ENCODE peak calls at places on chromosomes 6 and 20, in seven cellular contexts. R is fibroblast of lung, C is colonic mucosa, Y is IMR-90, Q is GM23248, P is kidney, F is neuronal stem cell. I is an unnamed sample. For H3K36me3 and H3K4me1, the result is how much of the 10 kb centered on the place peaks cover.

GRCh38 chr6:143724876-143725275 is 47.1 kb downstream of the PHACTR2 start:
- DNase-seq in F (no peak), P (no peak), Q (no peak), C (no peak), R (no peak), Y (no peak), I (no peak)

GRCh38 chr20:43065299-43065698 is 124.4 kb downstream of the PTPRT start:
- DNase-seq in Q (no peak), C (no peak), Y (no peak), R (no peak), F (no peak), P (no peak), I (no peak)

GRCh38 chr6:46271107-46271506 is 100.3 kb upstream of the ENPP5 start:
- DNase-seq in Q (no peak), P (no peak), F (no peak), Y (no peak), R (no peak), C (no peak), I (no peak)

GRCh38 chr20:32051720-32052089 is 337 bp upstream of the HCK start:
- DNase-seq in F (no peak), C (no peak), Y (no peak), R (no peak), P (no peak), Q (no peak), I (no peak)

GRCh38 chr6:139378882-139379341 is 4.5 kb upstream of the CITED2 start:
- DNase-seq in R (peak), Y (peak), P (no peak), Q (peak), C (no peak), F (no peak), I (no peak)

GRCh38 chr6:103699770-103700169 is 1159.9 kb downstream of the HACE1 start:
- DNase-seq in Y (no peak), Q (no peak), C (no peak), P (no peak), F (no peak), R (no peak), I (no peak)

GRCh38 chr6:109000289-109000688 is 94.4 kb downstream of the SESN1 start:
- DNase-seq in R (no peak), Q (no peak), C (no peak), P (no peak), Y (no peak), F (no peak), I (peak)

GRCh38 chr20:21509597-21510331 is 4.1 kb downstream of the NKX2-2 start:
- DNase-seq in Q (peak), R (peak), P (no peak), C (no peak), F (no peak), Y (peak), I (no peak)

GRCh38 chr6:1987640-1988039 is 257.8 kb downstream of the GMDS start:
- DNase-seq in R (peak), F (no peak), Y (peak), C (no peak), Q (peak), P (no peak), I (peak)

GRCh38 chr20:6094565-6094964 is 28.3 kb downstream of the FERMT1 start:
- DNase-seq in F (no peak), P (no peak), C (peak), R (no peak), Q (no peak), Y (no peak), I (no peak)

GRCh38 chr6:41051873-41052272 is 1.1 kb upstream of the APOBEC2 start:
- DNase-seq in Q (no peak), C (no peak), F (no peak), Y (no peak), P (no peak), R (no peak), I (no peak)
- H3K36me3 ChIP-seq in Q (under half), C (under half), F (under half), Y (under half), P (under half), R (under half), I (under half)

DNA sequence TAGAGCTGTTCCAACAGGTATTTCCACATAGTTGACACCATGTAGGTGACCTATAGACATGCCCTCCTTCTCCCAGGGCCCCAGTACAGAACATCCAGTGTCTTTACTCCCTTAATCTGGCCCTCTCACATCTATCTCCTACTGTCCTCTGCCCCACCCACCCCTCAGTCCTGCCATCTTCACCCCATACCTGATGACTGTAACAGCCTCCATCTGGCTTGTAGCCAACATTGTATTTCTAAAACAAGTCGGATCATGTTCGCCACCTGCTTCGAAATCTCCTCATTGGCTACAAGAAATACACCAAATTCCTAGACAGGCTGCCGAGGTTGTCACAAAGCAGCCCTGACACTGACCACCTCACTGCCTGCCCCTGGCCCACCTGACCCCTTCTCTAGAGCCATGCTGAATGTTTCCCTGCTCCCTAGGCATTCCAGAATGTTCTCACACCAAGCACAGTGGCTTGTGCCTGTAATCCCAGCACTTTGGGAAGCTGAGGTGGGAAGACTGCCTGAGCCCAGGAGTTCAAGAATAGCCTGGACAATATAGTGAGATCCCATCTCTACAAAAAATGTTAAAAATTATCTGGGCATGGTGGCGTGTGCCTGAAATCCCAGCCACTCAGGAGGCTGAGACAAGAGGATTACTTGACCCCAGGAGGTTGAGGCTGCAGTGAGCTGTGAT is 6.0 kb downstream of the ZC3H12D start:
- DNase-seq in Y (no peak), F (no peak), R (no peak), Q (no peak), C (no peak), P (no peak), I (no peak)
- H3K9ac ChIP-seq in Y (no peak), F (no peak), R (no peak), Q (no peak), C (no peak), P (no peak), I (no peak)

DNA sequence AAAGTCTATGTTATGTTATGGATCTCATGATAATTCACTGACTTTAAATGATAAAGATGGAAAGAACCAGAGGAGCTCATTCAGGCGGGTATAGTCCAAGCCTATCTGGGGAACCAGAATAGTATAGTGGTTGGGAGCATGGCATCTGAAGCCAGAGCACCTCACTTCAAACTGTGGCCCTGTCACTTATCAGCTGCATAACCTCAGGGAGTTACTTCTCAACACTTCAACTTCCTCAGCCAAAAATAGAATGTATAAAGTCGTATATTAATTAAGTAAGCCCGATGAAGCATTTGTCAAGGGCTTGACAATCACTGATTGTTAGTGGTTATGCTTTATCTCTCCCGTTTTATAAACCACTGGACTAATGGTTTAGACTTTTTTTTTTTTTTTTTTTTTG is 112.7 kb downstream of the RTN4IP1 start:
- DNase-seq in R (no peak), Q (no peak), C (no peak), P (no peak), Y (no peak), F (no peak), I (no peak)
- H3K4me1 ChIP-seq in R (under half), Q (under half), C (under half), P (under half), Y (under half), F (under half), I (under half)

GRCh38 chr20:41456341-41456740 is 89.7 kb upstream of the EMILIN3 start:
- DNase-seq in P (no peak), F (no peak), Q (peak), R (peak), C (no peak), Y (peak), I (peak)
- H3K36me3 ChIP-seq in P (half or more), F (under half), Q (under half), R (under half), C (under half), Y (under half), I (half or more)

DNA sequence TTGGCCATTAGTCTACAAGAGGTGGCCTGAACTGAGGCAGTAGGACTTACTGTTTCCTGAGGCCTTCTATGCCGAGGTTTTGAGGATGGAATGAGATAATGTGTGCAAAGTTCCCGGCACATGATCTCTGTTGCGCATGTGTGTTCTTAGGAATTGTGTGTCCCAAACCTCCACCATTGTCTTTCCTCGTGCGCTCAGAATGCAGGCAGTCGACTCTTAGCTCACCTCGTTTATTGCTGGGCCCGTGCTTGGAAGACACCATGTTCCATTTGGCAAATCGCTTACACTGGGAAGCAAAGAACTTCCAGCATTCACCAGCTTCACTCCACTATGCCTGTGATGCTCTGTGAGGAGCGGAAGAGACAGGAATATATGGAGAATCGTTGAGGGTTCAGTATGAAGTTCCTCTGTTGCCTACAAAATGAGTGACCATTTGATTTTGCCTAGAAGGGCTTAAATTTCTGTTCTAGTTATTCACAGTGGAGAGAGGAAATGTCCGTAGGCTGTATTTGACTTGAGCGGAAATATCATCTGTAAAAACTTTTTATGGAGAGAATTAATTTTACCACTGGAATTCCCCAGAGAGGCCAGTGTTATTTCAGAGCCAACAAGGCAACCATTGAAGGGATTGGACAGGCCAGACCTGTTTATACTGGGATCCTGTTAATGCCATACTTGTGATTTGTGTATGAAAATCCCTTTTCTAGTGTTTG is 75.7 kb upstream of the CLDN20 start:
- DNase-seq in R (peak), C (no peak), F (no peak), Q (peak), P (no peak), Y (peak), I (no peak)
- H3K9ac ChIP-seq in R (no peak), C (no peak), F (no peak), Q (peak), P (no peak), Y (no peak), I (no peak)

GRCh38 chr6:104704191-104704590 is 155.5 kb downstream of the HACE1 start:
- DNase-seq in Y (no peak), P (no peak), R (peak), F (no peak), Q (no peak), C (no peak), I (no peak)
- H3K4me1 ChIP-seq in Y (under half), P (under half), R (under half), F (under half), Q (under half), C (under half), I (under half)

GRCh38 chr6:145801021-145801420 is 13.6 kb downstream of the FBXO30 start:
- DNase-seq in Y (no peak), C (no peak), R (no peak), F (no peak), P (no peak), Q (no peak), I (no peak)
- H3K36me3 ChIP-seq in Y (under half), C (under half), R (under half), F (under half), P (under half), Q (under half), I (half or more)

GRCh38 chr20:611047-611842 is 1.1 kb upstream of the TCF15 start:
- DNase-seq in R (no peak), Q (no peak), Y (no peak), F (no peak), C (no peak), P (no peak), I (no peak)

GRCh38 chr20:608970-609369 is 1.1 kb downstream of the TCF15 start:
- DNase-seq in Q (no peak), F (no peak), R (no peak), C (no peak), P (no peak), Y (no peak), I (no peak)

GRCh38 chr20:609371-609964 is 641 bp downstream of the TCF15 start:
- DNase-seq in Q (no peak), Y (no peak), R (no peak), C (no peak), P (no peak), F (no peak), I (no peak)

GRCh38 chr20:610130-611046 is at the start of gene TCF15:
- DNase-seq in Q (peak), C (no peak), P (no peak), Y (no peak), F (peak), R (peak), I (no peak)

GRCh38 chr20:611843-612185 is 1.7 kb upstream of the TCF15 start:
- DNase-seq in Y (no peak), Q (no peak), R (no peak), F (no peak), P (no peak), C (no peak), I (no peak)
- H3K9ac ChIP-seq in Y (no peak), Q (no peak), R (no peak), F (no peak), P (no peak), C (no peak), I (no peak)

GRCh38 chr6:160742090-160742489 is 40.0 kb downstream of the PLG start:
- DNase-seq in C (no peak), P (no peak), R (no peak), F (no peak), Y (no peak), Q (no peak), I (no peak)
- H3K4me1 ChIP-seq in C (under half), P (under half), R (under half), F (under half), Y (under half), Q (under half), I (under half)